ENCODE peak calls at places on chromosomes 4 and X, in seven cellular contexts. T is NCI-H1694 treated with DMSO at 0.1 percent for 48 hours, M is NCI-H1105, Q is fibroblast of pulmonary artery, W is posterior vena cava, Y is left lung, O is H4. F is an unnamed sample.

GRCh38 chr4:102684605-102685052 is 76.1 kb downstream of the MANBA start:
- DNase-seq in T (no peak), M (no peak), Q (peak), W (no peak), Y (no peak), O (peak), F (no peak)

GRCh38 chr4:128410037-128410436 is 122.4 kb upstream of the PGRMC2 start:
- DNase-seq in T (no peak), M (no peak), Q (no peak), W (no peak), Y (no peak), O (no peak), F (no peak)

GRCh38 chr4:6916587-6917444 is 7.2 kb downstream of the TBC1D14 start:
- DNase-seq in T (no peak), M (no peak), Q (peak), W (no peak), Y (peak), O (no peak), F (no peak)

GRCh38 chr4:96354036-96354712 is 514.3 kb downstream of the PDHA2 start:
- DNase-seq in T (no peak), M (no peak), Q (peak), W (no peak), Y (no peak), O (peak), F (no peak)

GRCh38 chr4:7434766-7435150 is at the start of gene PSAPL1:
- DNase-seq in T (no peak), M (no peak), Q (peak), W (no peak), Y (peak), O (peak), F (no peak)

GRCh38 chrX:46295963-46296362 is 249.3 kb downstream of the ZNF674 start:
- DNase-seq in T (no peak), M (no peak), Q (no peak), W (no peak), Y (no peak), O (no peak), F (no peak)

GRCh38 chr4:59553063-59553738 is 1646.9 kb upstream of the ADGRL3 start:
- DNase-seq in T (peak), M (no peak), Q (peak), W (no peak), Y (no peak), O (peak), F (peak)

GRCh38 chr4:5774416-5775056 is 63.5 kb downstream of the EVC start:
- DNase-seq in T (no peak), M (no peak), Q (no peak), W (no peak), Y (no peak), O (no peak), F (no peak)

GRCh38 chr4:173218411-173219125 is 50.0 kb downstream of the GALNT7 start:
- DNase-seq in T (no peak), M (no peak), Q (peak), W (no peak), Y (no peak), O (peak), F (no peak)

GRCh38 chr4:76562161-76562560 is 127.1 kb downstream of the SHROOM3 start:
- DNase-seq in T (no peak), M (no peak), Q (peak), W (no peak), Y (no peak), O (peak), F (no peak)

GRCh38 chrX:130915302-130915701 is 12.3 kb upstream of the ENOX2 start:
- DNase-seq in T (no peak), M (no peak), Q (peak), W (no peak), Y (no peak), O (no peak), F (no peak)

GRCh38 chr4:44493924-44494323 is 45.3 kb upstream of the KCTD8 start:
- DNase-seq in T (peak), M (no peak), Q (peak), W (no peak), Y (no peak), O (peak), F (peak)

GRCh38 chrX:10017866-10018265 is 50.7 kb downstream of the CLDN34 start:
- DNase-seq in T (no peak), M (no peak), Q (peak), W (no peak), Y (no peak), O (peak), F (no peak)

GRCh38 chr4:109998867-109999303 is 86.2 kb downstream of the EGF start:
- DNase-seq in T (no peak), M (peak), Q (peak), W (no peak), Y (no peak), O (peak), F (peak)

GRCh38 chr4:5824635-5825034 is 68.3 kb downstream of the CRMP1 start:
- DNase-seq in T (peak), M (no peak), Q (peak), W (peak), Y (no peak), O (peak), F (peak)

GRCh38 chr4:40247350-40247749 is 50.5 kb downstream of the RHOH start:
- DNase-seq in T (no peak), M (no peak), Q (no peak), W (no peak), Y (no peak), O (no peak), F (no peak)

GRCh38 chr4:125390126-125390525 is 75.4 kb downstream of the FAT4 start:
- DNase-seq in T (no peak), M (no peak), Q (peak), W (no peak), Y (no peak), O (peak), F (no peak)

GRCh38 chr4:123952530-123953274 is 556.1 kb downstream of the SPRY1 start:
- DNase-seq in T (no peak), M (no peak), Q (peak), W (no peak), Y (no peak), O (no peak), F (no peak)

GRCh38 chrX:131072871-131073571 is 14.9 kb downstream of the ARHGAP36 start:
- DNase-seq in T (no peak), M (no peak), Q (no peak), W (no peak), Y (no peak), O (no peak), F (no peak)

GRCh38 chr4:105710012-105710600 is 1.5 kb downstream of the GSTCD start:
- DNase-seq in T (no peak), M (no peak), Q (no peak), W (no peak), Y (no peak), O (no peak), F (no peak)

GRCh38 chr4:100848865-100849264 is 331.0 kb upstream of the EMCN start:
- DNase-seq in T (peak), M (no peak), Q (no peak), W (no peak), Y (no peak), O (peak), F (peak)

GRCh38 chr4:75849459-75849858 is 52.8 kb downstream of the PPEF2 start:
- DNase-seq in T (no peak), M (no peak), Q (peak), W (no peak), Y (no peak), O (no peak), F (no peak)

GRCh38 chrX:68084765-68085164 is 348.5 kb downstream of the OPHN1 start:
- DNase-seq in T (no peak), M (no peak), Q (peak), W (no peak), Y (no peak), O (no peak), F (no peak)

GRCh38 chr4:138062929-138063328 is 179.2 kb downstream of the SLC7A11 start:
- DNase-seq in T (no peak), M (no peak), Q (peak), W (no peak), Y (no peak), O (peak), F (no peak)

GRCh38 chr4:985123-985830 is 1.6 kb upstream of the IDUA start:
- DNase-seq in T (no peak), M (no peak), Q (peak), W (no peak), Y (peak), O (no peak), F (peak)

GRCh38 chr4:39083164-39083563 is 21.1 kb downstream of the KLHL5 start:
- DNase-seq in T (no peak), M (no peak), Q (peak), W (no peak), Y (no peak), O (no peak), F (no peak)

GRCh38 chrX:8126092-8126491 is 45.0 kb downstream of the VCX2 start:
- DNase-seq in T (no peak), M (no peak), Q (peak), W (no peak), Y (no peak), O (no peak), F (no peak)

F was measured in NAMALWA.